ENCODE peak calls at places on chromosomes 3 and 15, in six cellular contexts. One of them, this sample, is unnamed.

GRCh38 chr15:73330206-73331051 is 38.3 kb downstream of the HCN4 start:
- DNase-seq in BE2C: no peak
- DNase-seq in amniotic stem cell: no peak
- DNase-seq in thoracic aorta: no peak
- DNase-seq in stomach: no peak
- DNase-seq in B cell: no peak
- DNase-seq in this sample: no peak

GRCh38 chr15:66723826-66724731 is 22.0 kb downstream of the SMAD6 start:
- DNase-seq in BE2C: no peak
- DNase-seq in amniotic stem cell: no peak
- DNase-seq in thoracic aorta: no peak
- DNase-seq in stomach: no peak
- DNase-seq in B cell: no peak
- DNase-seq in this sample: no peak

GRCh38 chr3:143951351-143951971 is 20.2 kb upstream of the DIPK2A start:
- DNase-seq in BE2C: peak
- DNase-seq in amniotic stem cell: peak
- DNase-seq in thoracic aorta: no peak
- DNase-seq in stomach: no peak
- DNase-seq in B cell: peak
- DNase-seq in this sample: no peak

GRCh38 chr15:49296258-49296657 is 126.2 kb downstream of the GALK2 start:
- DNase-seq in BE2C: no peak
- DNase-seq in amniotic stem cell: no peak
- DNase-seq in thoracic aorta: no peak
- DNase-seq in stomach: no peak
- DNase-seq in B cell: no peak
- DNase-seq in this sample: no peak

GRCh38 chr3:168933614-168934013 is 729.9 kb downstream of the MECOM start:
- DNase-seq in BE2C: no peak
- DNase-seq in amniotic stem cell: no peak
- DNase-seq in thoracic aorta: no peak
- DNase-seq in stomach: no peak
- DNase-seq in B cell: no peak
- DNase-seq in this sample: no peak

GRCh38 chr3:111285691-111286090 is 214.1 kb downstream of the NECTIN3 start:
- DNase-seq in BE2C: no peak
- DNase-seq in amniotic stem cell: no peak
- DNase-seq in thoracic aorta: no peak
- DNase-seq in stomach: no peak
- DNase-seq in B cell: no peak
- DNase-seq in this sample: no peak

GRCh38 chr15:36936652-36937051 is 163.7 kb downstream of the MEIS2 start:
- DNase-seq in BE2C: no peak
- DNase-seq in amniotic stem cell: no peak
- DNase-seq in thoracic aorta: no peak
- DNase-seq in stomach: no peak
- DNase-seq in B cell: no peak
- DNase-seq in this sample: no peak

GRCh38 chr3:14296352-14296751 is 106.1 kb upstream of the SLC6A6 start:
- DNase-seq in BE2C: no peak
- DNase-seq in amniotic stem cell: no peak
- DNase-seq in thoracic aorta: no peak
- DNase-seq in stomach: no peak
- DNase-seq in B cell: no peak
- DNase-seq in this sample: no peak

GRCh38 chr3:59821274-59821673 is 771.4 kb upstream of the CFAP20DC start:
- DNase-seq in BE2C: no peak
- DNase-seq in amniotic stem cell: no peak
- DNase-seq in thoracic aorta: no peak
- DNase-seq in stomach: no peak
- DNase-seq in B cell: no peak
- DNase-seq in this sample: no peak